ENCODE peak calls at places on chromosomes 4 and X, in six cellular contexts. J, O, W, Q, Y and E are unnamed samples.
A peak's percentile ranks its signal among the peaks of the same experiment; 100 is the strongest.

GRCh38 chr4:2511645-2512131 is 24.8 kb upstream of the FAM193A start:
- DNase-seq in J (peak; percentile 12), O (peak; percentile 59), W (no peak), Q (peak; percentile 72), Y (no peak), E (no peak)

GRCh38 chr4:100895572-100896197 is 377.9 kb upstream of the EMCN start:
- DNase-seq in J (peak; percentile 36), O (peak; percentile 36), W (no peak), Q (no peak), Y (no peak), E (no peak)

GRCh38 chr4:48629458-48629857 is 139.4 kb downstream of the ZAR1 start:
- DNase-seq in J (no peak), O (no peak), W (no peak), Q (no peak), Y (no peak), E (no peak)

GRCh38 chr4:127782275-127783025 is at the start of gene HSPA4L:
- DNase-seq in J (peak; percentile 26), O (peak; percentile 62), W (peak; percentile 16), Q (peak; percentile 26), Y (peak; percentile 71), E (no peak)

GRCh38 chrX:65463550-65463949 is 71.0 kb downstream of the LAS1L start:
- DNase-seq in J (no peak), O (no peak), W (no peak), Q (no peak), Y (no peak), E (no peak)

GRCh38 chrX:65607070-65607742 is 60.2 kb upstream of the MSN start:
- DNase-seq in J (peak; percentile 42), O (no peak), W (no peak), Q (no peak), Y (no peak), E (no peak)

GRCh38 chrX:42678133-42678532 is 99.8 kb downstream of the PPP1R2C start:
- DNase-seq in J (no peak), O (no peak), W (no peak), Q (no peak), Y (no peak), E (no peak)

GRCh38 chr4:139317635-139318034 is 15.4 kb upstream of the NDUFC1 start:
- DNase-seq in J (no peak), O (no peak), W (no peak), Q (no peak), Y (no peak), E (no peak)

GRCh38 chr4:41458689-41459088 is 79.3 kb upstream of the LIMCH1 start:
- DNase-seq in J (no peak), O (no peak), W (no peak), Q (no peak), Y (no peak), E (no peak)

GRCh38 chr4:109910261-109910660 is 2.4 kb upstream of the EGF start:
- DNase-seq in J (no peak), O (no peak), W (no peak), Q (no peak), Y (no peak), E (no peak)

GRCh38 chrX:18582910-18583493 is 88.9 kb downstream of the RS1 start:
- DNase-seq in J (no peak), O (no peak), W (no peak), Q (no peak), Y (no peak), E (no peak)

GRCh38 chr4:153643406-153644016 is 40.6 kb upstream of the TLR2 start:
- DNase-seq in J (peak; percentile 65), O (peak; percentile 74), W (no peak), Q (no peak), Y (no peak), E (no peak)

GRCh38 chr4:10157478-10158354 is 41.1 kb upstream of the WDR1 start:
- DNase-seq in J (peak; percentile 27), O (peak; percentile 76), W (no peak), Q (peak; percentile 23), Y (peak; percentile 51), E (peak; percentile 62)

GRCh38 chr4:150229538-150229937 is 151.3 kb downstream of the DCLK2 start:
- DNase-seq in J (no peak), O (no peak), W (no peak), Q (no peak), Y (no peak), E (no peak)

GRCh38 chrX:52608961-52609360 is 45.7 kb downstream of the SSX7 start:
- DNase-seq in J (no peak), O (no peak), W (no peak), Q (no peak), Y (no peak), E (no peak)

GRCh38 chrX:7170903-7171302 is 22.9 kb upstream of the PUDP start:
- DNase-seq in J (peak; percentile 36), O (no peak), W (no peak), Q (no peak), Y (no peak), E (no peak)

GRCh38 chrX:46913710-46914109 is 1.5 kb downstream of the JADE3 start:
- DNase-seq in J (no peak), O (no peak), W (no peak), Q (no peak), Y (peak; percentile 39), E (no peak)

GRCh38 chrX:10175317-10175871 is 18.6 kb downstream of the CLCN4 start:
- DNase-seq in J (no peak), O (no peak), W (no peak), Q (no peak), Y (no peak), E (no peak)

GRCh38 chrX:105803891-105804290 is 18.4 kb upstream of the NRK start:
- DNase-seq in J (no peak), O (no peak), W (no peak), Q (no peak), Y (no peak), E (no peak)

GRCh38 chrX:142613403-142613802 is 408.3 kb upstream of the MAGEC2 start:
- DNase-seq in J (no peak), O (no peak), W (no peak), Q (no peak), Y (no peak), E (no peak)

GRCh38 chr4:134465417-134465816 is 263.8 kb upstream of the PABPC4L start:
- DNase-seq in J (no peak), O (no peak), W (no peak), Q (no peak), Y (no peak), E (no peak)

GRCh38 chrX:118976599-118977340 is 2.4 kb downstream of the LONRF3 start:
- DNase-seq in J (peak; percentile 46), O (no peak), W (no peak), Q (no peak), Y (peak; percentile 79), E (no peak)

GRCh38 chr4:1041147-1041935 is 29.9 kb downstream of the FGFRL1 start:
- DNase-seq in J (no peak), O (no peak), W (no peak), Q (no peak), Y (no peak), E (no peak)

GRCh38 chr4:146981651-146982050 is 36.0 kb upstream of the TTC29 start:
- DNase-seq in J (no peak), O (no peak), W (no peak), Q (no peak), Y (no peak), E (no peak)

GRCh38 chr4:94759767-94760211 is 2.0 kb downstream of the BMPR1B start:
- DNase-seq in J (no peak), O (no peak), W (no peak), Q (no peak), Y (no peak), E (no peak)

GRCh38 chr4:164734476-164734875 is 19.5 kb upstream of the SMIM31 start:
- DNase-seq in J (no peak), O (no peak), W (no peak), Q (no peak), Y (no peak), E (no peak)

GRCh38 chrX:22278375-22278774 is 5.7 kb downstream of the CBLL2 start:
- DNase-seq in J (no peak), O (no peak), W (no peak), Q (no peak), Y (no peak), E (no peak)

GRCh38 chr4:128299848-128300247 is 12.2 kb upstream of the PGRMC2 start:
- DNase-seq in J (no peak), O (no peak), W (no peak), Q (no peak), Y (no peak), E (no peak)

GRCh38 chrX:57771689-57772088 is 91.6 kb upstream of the NLRP2B start:
- DNase-seq in J (no peak), O (no peak), W (no peak), Q (no peak), Y (no peak), E (no peak)

GRCh38 chrX:116357317-116357716 is 79.1 kb upstream of the SLC6A14 start:
- DNase-seq in J (no peak), O (no peak), W (no peak), Q (no peak), Y (no peak), E (no peak)

GRCh38 chr4:121217385-121217784 is 53.3 kb upstream of the TNIP3 start:
- DNase-seq in J (no peak), O (no peak), W (no peak), Q (no peak), Y (no peak), E (no peak)

GRCh38 chrX:135531813-135532212 is 11.4 kb downstream of the INTS6L start:
- DNase-seq in J (no peak), O (no peak), W (no peak), Q (no peak), Y (no peak), E (no peak)

GRCh38 chrX:3815896-3816664 is 102.6 kb upstream of the PRKX start:
- DNase-seq in J (peak; percentile 38), O (peak; percentile 33), W (peak; percentile 35), Q (no peak), Y (peak; percentile 67), E (peak; percentile 62)

GRCh38 chr4:142984871-142985585 is 138.9 kb upstream of the INPP4B start:
- DNase-seq in J (no peak), O (no peak), W (no peak), Q (no peak), Y (no peak), E (peak; percentile 15)

GRCh38 chrX:40931921-40932320 is 153.3 kb upstream of the USP9X start:
- DNase-seq in J (no peak), O (no peak), W (no peak), Q (no peak), Y (no peak), E (no peak)

GRCh38 chrX:22912598-22912997 is 87.2 kb upstream of the DDX53 start:
- DNase-seq in J (no peak), O (no peak), W (no peak), Q (no peak), Y (no peak), E (no peak)

GRCh38 chr4:139904406-139904805 is 238.8 kb downstream of the MGST2 start:
- DNase-seq in J (no peak), O (no peak), W (no peak), Q (no peak), Y (no peak), E (no peak)

GRCh38 chr4:137949746-137950145 is 292.4 kb downstream of the SLC7A11 start:
- DNase-seq in J (no peak), O (no peak), W (no peak), Q (no peak), Y (no peak), E (no peak)

GRCh38 chrX:153814591-153815315 is 15.6 kb downstream of the PDZD4 start:
- DNase-seq in J (no peak), O (no peak), W (no peak), Q (no peak), Y (no peak), E (no peak)